ENCODE peak calls at places on chromosomes 2 and 18, in six cellular contexts. Q, P, D, A, Z and X are unnamed samples.
A peak's percentile ranks its signal among the peaks of the same experiment; 100 is the strongest.

GRCh38 chr18:11175266-11175947 is 26.0 kb upstream of the PIEZO2 start:
- DNase-seq in Q (no peak), P (no peak), D (no peak), A (no peak), Z (peak; percentile 40), X (no peak)

GRCh38 chr18:12904012-12904516 is 20.0 kb upstream of the PTPN2 start:
- DNase-seq in Q (no peak), P (no peak), D (no peak), A (no peak), Z (no peak), X (peak; percentile 69)

GRCh38 chr18:69969491-69969890 is 21.8 kb upstream of the CD226 start:
- DNase-seq in Q (no peak), P (no peak), D (no peak), A (no peak), Z (no peak), X (no peak)

GRCh38 chr2:219561179-219562048 is 9.9 kb downstream of the OBSL1 start:
- DNase-seq in Q (peak; percentile 74), P (no peak), D (no peak), A (no peak), Z (no peak), X (no peak)

GRCh38 chr18:72674710-72675109 is 130.6 kb upstream of the CBLN2 start:
- DNase-seq in Q (no peak), P (no peak), D (no peak), A (no peak), Z (no peak), X (no peak)

GRCh38 chr2:117828870-117829269 is 14.4 kb downstream of the DDX18 start:
- DNase-seq in Q (no peak), P (no peak), D (no peak), A (no peak), Z (no peak), X (no peak)

GRCh38 chr2:95049961-95050360 is 24.5 kb downstream of the MAL start:
- DNase-seq in Q (no peak), P (no peak), D (no peak), A (no peak), Z (no peak), X (no peak)

GRCh38 chr2:7972670-7973069 is 709.2 kb upstream of the ID2 start:
- DNase-seq in Q (peak; percentile 19), P (no peak), D (no peak), A (no peak), Z (no peak), X (no peak)

GRCh38 chr2:178315083-178315482 is 120.8 kb downstream of the OSBPL6 start:
- DNase-seq in Q (no peak), P (no peak), D (no peak), A (no peak), Z (no peak), X (no peak)

GRCh38 chr2:189236066-189236465 is 56.5 kb upstream of the COL5A2 start:
- DNase-seq in Q (no peak), P (no peak), D (no peak), A (no peak), Z (no peak), X (no peak)

GRCh38 chr18:77552945-77553344 is 303.3 kb downstream of the GALR1 start:
- DNase-seq in Q (no peak), P (no peak), D (no peak), A (no peak), Z (no peak), X (no peak)

GRCh38 chr2:31347788-31348187 is 66.8 kb downstream of the XDH start:
- DNase-seq in Q (peak; percentile 27), P (no peak), D (no peak), A (no peak), Z (peak; percentile 43), X (no peak)

GRCh38 chr2:9761547-9761946 is 81.7 kb upstream of the TAF1B start:
- DNase-seq in Q (no peak), P (no peak), D (no peak), A (no peak), Z (no peak), X (no peak)

GRCh38 chr2:44392338-44392943 is 30.7 kb downstream of the CAMKMT start:
- DNase-seq in Q (no peak), P (peak; percentile 45), D (peak; percentile 31), A (no peak), Z (peak; percentile 11), X (peak; percentile 75)

GRCh38 chr2:73850009-73850408 is 21.2 kb downstream of the STAMBP start:
- DNase-seq in Q (peak; percentile 53), P (no peak), D (no peak), A (no peak), Z (no peak), X (no peak)

GRCh38 chr2:126803422-126803775 is 95.3 kb upstream of the TEX51 start:
- DNase-seq in Q (no peak), P (no peak), D (no peak), A (no peak), Z (no peak), X (no peak)

GRCh38 chr2:238908960-238909951 is 61.4 kb downstream of the TWIST2 start:
- DNase-seq in Q (peak; percentile 33), P (no peak), D (no peak), A (no peak), Z (no peak), X (no peak)